ENCODE peak calls at places on chromosomes 1 and 21, in four cellular contexts. A, I, P and X are unnamed samples.
A peak's percentile ranks its signal among the peaks of the same experiment; 100 is the strongest.

GRCh38 chr21:16124397-16125130 is 394.8 kb downstream of the USP25 start:
- DNase-seq in A (no peak), I (no peak), P (peak; percentile 82), X (peak; percentile 91)

GRCh38 chr1:31564606-31564989 is 11.7 kb upstream of the TINAGL1 start:
- DNase-seq in A (no peak), I (no peak), P (no peak), X (no peak)

GRCh38 chr1:45843474-45843905 is 40.1 kb downstream of the MAST2 start:
- DNase-seq in A (no peak), I (no peak), P (no peak), X (peak; percentile 22)

GRCh38 chr1:43530483-43531452 is at the start of gene PTPRF:
- DNase-seq in A (peak; percentile 64), I (peak; percentile 28), P (peak; percentile 9), X (peak; percentile 70)

GRCh38 chr1:118074101-118074500 is 110.9 kb downstream of the SPAG17 start:
- DNase-seq in A (no peak), I (no peak), P (no peak), X (no peak)

GRCh38 chr1:58893257-58893869 is 109.5 kb upstream of the JUN start:
- DNase-seq in A (no peak), I (no peak), P (no peak), X (no peak)

GRCh38 chr1:108862017-108862610 is 5.2 kb upstream of the AKNAD1 start:
- DNase-seq in A (no peak), I (no peak), P (no peak), X (no peak)

GRCh38 chr1:10685851-10686403 is 110.5 kb downstream of the CASZ1 start:
- DNase-seq in A (no peak), I (no peak), P (peak; percentile 5), X (no peak)

GRCh38 chr1:23452011-23452411 is 27.5 kb upstream of the TCEA3 start:
- DNase-seq in A (no peak), I (peak; percentile 9), P (no peak), X (peak; percentile 52)

GRCh38 chr1:42806171-42806570 is 10.8 kb upstream of the ERMAP start:
- DNase-seq in A (no peak), I (no peak), P (no peak), X (no peak)

GRCh38 chr1:109907190-109907774 is 3.4 kb upstream of the CSF1 start:
- DNase-seq in A (no peak), I (no peak), P (no peak), X (no peak)

GRCh38 chr1:179828554-179829110 is 49.0 kb downstream of the TOR1AIP2 start:
- DNase-seq in A (no peak), I (no peak), P (no peak), X (no peak)

GRCh38 chr1:7389201-7389785 is 381.8 kb upstream of the VAMP3 start:
- DNase-seq in A (no peak), I (no peak), P (no peak), X (no peak)

GRCh38 chr1:14520514-14521163 is 77.8 kb upstream of the KAZN start:
- DNase-seq in A (no peak), I (no peak), P (no peak), X (no peak)

GRCh38 chr1:42981406-42981805 is 22.7 kb upstream of the SLC2A1 start:
- DNase-seq in A (no peak), I (no peak), P (no peak), X (no peak)

GRCh38 chr1:36522021-36522420 is 39.3 kb upstream of the CSF3R start:
- DNase-seq in A (no peak), I (no peak), P (no peak), X (no peak)

GRCh38 chr1:41320860-41321259 is 40.4 kb upstream of the FOXO6 start:
- DNase-seq in A (no peak), I (no peak), P (no peak), X (no peak)

GRCh38 chr1:38005195-38006007 is at the start of gene FHL3:
- DNase-seq in A (no peak), I (peak; percentile 60), P (no peak), X (peak; percentile 63)

GRCh38 chr1:41394918-41395598 is 33.8 kb downstream of the FOXO6 start:
- DNase-seq in A (no peak), I (no peak), P (no peak), X (no peak)

GRCh38 chr1:232039303-232039702 is 412.7 kb downstream of the DISC1 start:
- DNase-seq in A (no peak), I (no peak), P (no peak), X (peak; percentile 27)

GRCh38 chr21:46079357-46080170 is 18.3 kb upstream of the COL6A2 start:
- DNase-seq in A (no peak), I (no peak), P (peak; percentile 91), X (peak; percentile 96)

GRCh38 chr1:240658312-240658975 is 46.5 kb upstream of the GREM2 start:
- DNase-seq in A (no peak), I (no peak), P (peak; percentile 40), X (peak; percentile 57)

GRCh38 chr1:21901986-21902377 is 35.1 kb downstream of the HSPG2 start:
- DNase-seq in A (no peak), I (no peak), P (no peak), X (no peak)

GRCh38 chr1:16012590-16013219 is 5.1 kb downstream of the HSPB7 start:
- DNase-seq in A (peak; percentile 25), I (peak; percentile 68), P (peak; percentile 8), X (peak; percentile 50)

GRCh38 chr1:3013371-3014038 is 7.8 kb upstream of the ACTRT2 start:
- DNase-seq in A (no peak), I (no peak), P (no peak), X (no peak)